ENCODE peak calls at places on chromosomes 2 and 18, in four cellular contexts. D, U, I and O are unnamed samples.

GRCh38 chr2:143778981-143779380 is 649.8 kb downstream of the ARHGAP15 start:
- DNase-seq in D (no peak), U (no peak), I (no peak), O (no peak)

GRCh38 chr2:62344472-62344871 is 148.6 kb downstream of the B3GNT2 start:
- DNase-seq in D (no peak), U (no peak), I (peak), O (no peak)

GRCh38 chr2:133586978-133587377 is 18.7 kb upstream of the NCKAP5 start:
- DNase-seq in D (no peak), U (no peak), I (no peak), O (no peak)

GRCh38 chr18:3510896-3511295 is 60.9 kb downstream of the TGIF1 start:
- DNase-seq in D (no peak), U (no peak), I (no peak), O (no peak)

GRCh38 chr2:199581935-199582336 is 124.2 kb upstream of the SATB2 start:
- DNase-seq in D (no peak), U (no peak), I (no peak), O (no peak)

GRCh38 chr18:13500227-13500865 is 226.0 kb downstream of the FAM210A start:
- DNase-seq in D (no peak), U (peak), I (no peak), O (peak)

GRCh38 chr2:229340086-229340760 is 69.1 kb upstream of the PID1 start:
- DNase-seq in D (no peak), U (no peak), I (no peak), O (no peak)

GRCh38 chr2:45750484-45750883 is 99.0 kb downstream of the PRKCE start:
- DNase-seq in D (no peak), U (no peak), I (no peak), O (no peak)

GRCh38 chr2:130759906-130760753 is 4.8 kb downstream of the AMER3 start:
- DNase-seq in D (no peak), U (no peak), I (no peak), O (no peak)

GRCh38 chr2:102103992-102104871 is 38.3 kb upstream of the IL1R1 start:
- DNase-seq in D (peak), U (no peak), I (peak), O (no peak)
- TF ChIP-seq FOXM1 in D (no peak), U (no peak), I (no peak), O (no peak)

GRCh38 chr2:205902041-205902898 is 183.7 kb downstream of the INO80D start:
- DNase-seq in D (peak), U (peak), I (no peak), O (peak)
- TF ChIP-seq BHLHE40 in D (no peak), U (no peak), I (no peak), O (no peak)

GRCh38 chr2:68740184-68740914 is 5.7 kb downstream of the ARHGAP25 start:
- DNase-seq in D (no peak), U (no peak), I (no peak), O (no peak)
- TF ChIP-seq FOXM1 in D (no peak), U (no peak), I (no peak), O (no peak)

GRCh38 chr18:5506174-5506573 is 37.6 kb downstream of the EPB41L3 start:
- DNase-seq in D (no peak), U (no peak), I (no peak), O (no peak)

GRCh38 chr18:5508821-5509220 is 35.0 kb downstream of the EPB41L3 start:
- DNase-seq in D (no peak), U (no peak), I (no peak), O (no peak)

GRCh38 chr18:5498452-5498851 is 45.3 kb downstream of the EPB41L3 start:
- DNase-seq in D (no peak), U (no peak), I (no peak), O (no peak)

GRCh38 chr18:5500158-5500939 is 43.4 kb downstream of the EPB41L3 start:
- DNase-seq in D (no peak), U (no peak), I (no peak), O (no peak)

DNA sequence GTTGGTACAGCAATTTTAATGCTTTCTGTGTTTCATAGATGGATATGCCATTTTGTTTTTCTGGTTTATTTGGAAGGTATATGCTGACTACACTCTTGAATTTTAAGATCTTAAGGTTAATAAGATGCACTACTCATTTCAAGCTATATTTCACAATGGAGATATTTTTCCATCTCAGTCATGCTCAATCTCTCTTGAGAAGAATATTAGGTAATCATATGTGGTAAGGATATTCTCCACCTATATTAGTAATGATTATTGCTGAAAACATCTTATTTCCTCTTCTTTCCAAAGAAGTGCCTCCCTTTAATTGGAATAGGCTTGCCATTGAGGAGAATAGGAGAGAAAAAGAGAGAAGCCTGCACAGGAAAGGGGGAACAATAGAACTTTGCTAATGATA is 40.1 kb downstream of the EPB41L3 start:
- DNase-seq in D (no peak), U (no peak), I (no peak), O (no peak)
- TF ChIP-seq BHLHE40 in D (no peak), U (no peak), I (no peak), O (no peak)

GRCh38 chr2:102251849-102252203 is 59.5 kb upstream of the IL1RL1 start:
- DNase-seq in D (no peak), U (no peak), I (no peak), O (no peak)

GRCh38 chr2:102253753-102254150 is 57.6 kb upstream of the IL1RL1 start:
- DNase-seq in D (no peak), U (no peak), I (no peak), O (no peak)

GRCh38 chr2:102253140-102253752 is 58.1 kb upstream of the IL1RL1 start:
- DNase-seq in D (no peak), U (no peak), I (no peak), O (no peak)

GRCh38 chr2:102250278-102250821 is 61.0 kb upstream of the IL1RL1 start:
- DNase-seq in D (no peak), U (no peak), I (no peak), O (no peak)

GRCh38 chr2:102251042-102251848 is 60.1 kb upstream of the IL1RL1 start:
- DNase-seq in D (no peak), U (peak), I (no peak), O (no peak)
- TF ChIP-seq FOXM1 in D (no peak), U (no peak), I (no peak), O (no peak)

DNA sequence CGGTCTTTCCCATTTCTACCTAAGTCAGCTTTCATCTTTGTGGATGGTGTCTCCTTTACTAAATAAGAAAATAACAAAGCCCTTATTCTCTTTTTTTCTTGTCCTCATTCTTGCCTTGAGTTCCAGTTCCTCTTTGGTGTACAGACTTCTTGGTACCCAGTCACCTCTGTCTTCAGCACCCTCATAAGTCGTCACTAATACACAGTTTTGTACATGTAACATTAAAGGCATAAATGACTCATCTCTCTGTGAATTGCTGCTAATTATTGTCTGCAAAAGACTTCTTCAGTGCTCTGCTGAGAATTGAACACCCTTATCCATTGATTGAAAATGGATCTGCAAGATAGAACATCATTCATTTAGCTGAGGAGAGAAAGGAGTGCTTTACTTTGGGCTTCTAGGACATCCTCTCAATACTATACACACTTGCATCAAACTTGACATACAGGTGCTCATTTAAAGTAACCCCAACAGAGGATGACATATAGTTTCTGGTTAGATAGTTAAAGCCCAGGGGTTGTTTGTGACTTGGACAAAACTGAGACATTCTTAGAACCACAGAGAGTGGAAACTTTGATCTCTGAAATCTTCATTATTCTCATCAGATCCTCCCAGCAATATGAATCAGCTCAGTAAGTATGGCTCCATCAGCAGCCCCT is 97.0 kb downstream of the XRCC5 start:
- DNase-seq in D (no peak), U (no peak), I (peak), O (no peak)
- TF ChIP-seq BHLHE40 in D (no peak), U (no peak), I (peak), O (no peak)

GRCh38 chr18:59667488-59667887 is 29.7 kb downstream of the CCBE1 start:
- DNase-seq in D (no peak), U (no peak), I (no peak), O (no peak)
- TF ChIP-seq FOXM1 in D (no peak), U (no peak), I (no peak), O (no peak)

DNA sequence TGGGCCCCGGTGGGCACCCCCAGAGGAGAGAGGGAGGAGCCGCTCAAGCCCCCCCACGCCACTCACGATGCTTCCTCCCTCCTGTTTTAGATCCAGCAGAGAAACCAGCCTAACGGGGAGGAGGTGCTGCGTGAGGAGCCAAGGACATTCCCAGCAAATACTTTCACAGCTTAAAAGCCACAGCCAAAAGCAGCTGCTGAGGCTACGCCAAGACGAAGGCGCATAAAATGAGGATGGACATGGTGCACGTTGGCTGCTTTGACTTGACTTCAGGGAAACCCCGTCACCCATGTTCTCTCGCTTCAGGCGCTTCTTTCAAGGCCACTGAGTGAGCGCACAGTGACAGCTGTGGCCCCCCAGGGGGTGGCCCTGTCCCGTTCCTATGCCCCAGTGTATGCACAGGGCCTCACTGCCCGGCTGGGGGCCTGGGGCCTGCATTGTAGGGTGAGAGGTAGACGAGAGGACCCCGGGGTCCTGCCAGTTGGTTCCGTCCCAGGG is 72.1 kb upstream of the PXDN start:
- DNase-seq in D (no peak), U (no peak), I (no peak), O (no peak)
- TF ChIP-seq BHLHE40 in D (no peak), U (no peak), I (no peak), O (no peak)

GRCh38 chr18:22282311-22283235 is 113.2 kb downstream of the GATA6 start:
- DNase-seq in D (no peak), U (peak), I (no peak), O (no peak)
- TF ChIP-seq FOXM1 in D (no peak), U (no peak), I (no peak), O (no peak)

GRCh38 chr2:156065912-156066311 is 266.6 kb downstream of the NR4A2 start:
- DNase-seq in D (peak), U (peak), I (no peak), O (peak)
- TF ChIP-seq BHLHE40 in D (no peak), U (no peak), I (no peak), O (no peak)